ENCODE peak calls at places on chromosomes 12 and 14, in seven cellular contexts. D is psoas muscle; W is hepatocyte; Y is pancreas; X is endodermal cell; E is CD4-positive, CD25-positive, alpha-beta regulatory T cell; M is thoracic aorta. K is an unnamed sample. For H3K27me3, the result is how much of the 10 kb centered on the place peaks cover.

GRCh38 chr12:29103539-29103974 is 45.5 kb upstream of the FAR2 start:
- DNase-seq in D (no peak), W (no peak), Y (no peak), X (no peak), E (peak), M (no peak), K (no peak)

GRCh38 chr14:70416322-70416716 is 571 bp downstream of the SYNJ2BP start:
- DNase-seq in D (no peak), W (no peak), Y (no peak), X (no peak), E (no peak), M (no peak), K (no peak)

GRCh38 chr12:105385141-105385540 is 54.6 kb downstream of the C12orf75 start:
- DNase-seq in D (no peak), W (no peak), Y (no peak), X (peak), E (no peak), M (no peak), K (no peak)

GRCh38 chr14:59215353-59215752 is 26.9 kb downstream of the DAAM1 start:
- DNase-seq in D (peak), W (peak), Y (peak), X (no peak), E (no peak), M (peak), K (peak)

GRCh38 chr12:39420043-39420442 is 22.9 kb downstream of the KIF21A start:
- DNase-seq in D (no peak), W (no peak), Y (no peak), X (no peak), E (no peak), M (no peak), K (no peak)

GRCh38 chr12:6295187-6295811 is 15.2 kb upstream of the PLEKHG6 start:
- DNase-seq in D (no peak), W (peak), Y (no peak), X (no peak), E (no peak), M (no peak), K (no peak)

GRCh38 chr14:61575126-61575525 is 120.2 kb upstream of the HIF1A start:
- DNase-seq in D (no peak), W (no peak), Y (peak), X (peak), E (no peak), M (no peak), K (no peak)

GRCh38 chr14:104429291-104429861 is 150.2 kb upstream of the C14orf180 start:
- DNase-seq in D (no peak), W (no peak), Y (no peak), X (no peak), E (no peak), M (no peak), K (no peak)

GRCh38 chr14:26841920-26842741 is 244.3 kb upstream of the NOVA1 start:
- DNase-seq in D (peak), W (peak), Y (peak), X (no peak), E (no peak), M (no peak), K (peak)

GRCh38 chr12:80627773-80628172 is 79.7 kb upstream of the MYF6 start:
- DNase-seq in D (no peak), W (no peak), Y (no peak), X (no peak), E (no peak), M (no peak), K (no peak)

GRCh38 chr12:104825408-104825807 is 132.7 kb downstream of the SLC41A2 start:
- DNase-seq in D (no peak), W (no peak), Y (no peak), X (peak), E (no peak), M (no peak), K (no peak)

GRCh38 chr12:3455312-3455711 is 35.7 kb upstream of the PRMT8 start:
- DNase-seq in D (no peak), W (no peak), Y (no peak), X (no peak), E (no peak), M (no peak), K (no peak)

GRCh38 chr12:21677622-21678277 is 20.1 kb upstream of the LDHB start:
- DNase-seq in D (no peak), W (no peak), Y (no peak), X (no peak), E (peak), M (no peak), K (no peak)

GRCh38 chr12:18283776-18284175 is 22.5 kb downstream of the PIK3C2G start:
- DNase-seq in D (no peak), W (no peak), Y (no peak), X (peak), E (no peak), M (no peak), K (no peak)

GRCh38 chr14:99203801-99204200 is 68.2 kb downstream of the BCL11B start:
- DNase-seq in D (no peak), W (no peak), Y (no peak), X (no peak), E (no peak), M (no peak), K (no peak)

GRCh38 chr12:113159937-113160336 is 10.4 kb downstream of the CFAP73 start:
- DNase-seq in D (no peak), W (no peak), Y (no peak), X (no peak), E (no peak), M (no peak), K (no peak)

GRCh38 chr12:113155060-113155459 is 5.5 kb downstream of the CFAP73 start:
- DNase-seq in D (no peak), W (no peak), Y (no peak), X (peak), E (no peak), M (no peak), K (no peak)

GRCh38 chr12:113158439-113159203 is 9.1 kb downstream of the CFAP73 start:
- DNase-seq in D (no peak), W (no peak), Y (no peak), X (no peak), E (no peak), M (no peak), K (no peak)

GRCh38 chr12:113155641-113156040 is 6.1 kb downstream of the CFAP73 start:
- DNase-seq in D (no peak), W (no peak), Y (no peak), X (no peak), E (no peak), M (no peak), K (no peak)

DNA sequence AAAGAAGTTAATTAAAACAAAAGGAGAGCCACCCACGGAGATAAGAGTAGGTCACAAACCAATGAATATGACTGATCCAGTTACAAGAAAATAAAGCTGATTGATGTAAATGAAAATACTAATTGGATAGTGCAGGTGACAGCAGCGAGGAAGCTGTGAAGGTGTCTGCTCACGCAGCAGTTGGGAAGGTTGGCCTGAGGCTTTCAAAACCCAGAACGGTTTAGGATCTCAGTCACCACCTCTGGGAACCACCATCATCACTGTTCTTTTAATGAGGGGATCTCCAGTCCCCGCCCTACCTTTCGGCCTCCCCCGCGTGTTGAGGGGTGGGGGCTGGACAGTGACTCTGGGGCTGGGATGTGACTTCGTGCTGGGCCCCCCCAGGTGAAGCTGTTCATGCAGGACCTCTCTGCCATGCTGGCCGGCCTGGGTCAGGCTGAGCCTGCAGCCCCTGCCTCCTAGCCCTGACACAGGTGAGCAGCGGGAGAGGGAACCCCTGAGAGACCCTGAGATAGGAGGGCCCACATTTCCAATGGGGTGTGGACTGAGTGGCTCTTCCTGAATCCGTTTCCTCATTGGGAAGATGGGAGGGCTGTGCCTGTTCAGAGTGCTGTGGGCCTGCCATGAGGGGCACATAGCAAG is 7.8 kb downstream of the CFAP73 start:
- DNase-seq in D (no peak), W (no peak), Y (no peak), X (no peak), E (no peak), M (no peak), K (no peak)
- H3K27me3 ChIP-seq in D (under half), W (under half), Y (under half), X (under half), E (under half), M (under half), K (under half)

GRCh38 chr14:93765970-93766369 is 22.3 kb downstream of the PRIMA1 start:
- DNase-seq in D (no peak), W (no peak), Y (no peak), X (no peak), E (no peak), M (no peak), K (no peak)

GRCh38 chr14:93759781-93760307 is 28.4 kb downstream of the PRIMA1 start:
- DNase-seq in D (peak), W (no peak), Y (no peak), X (no peak), E (no peak), M (peak), K (peak)

GRCh38 chr14:93765032-93765626 is 23.2 kb downstream of the PRIMA1 start:
- DNase-seq in D (no peak), W (no peak), Y (no peak), X (no peak), E (no peak), M (no peak), K (no peak)

DNA sequence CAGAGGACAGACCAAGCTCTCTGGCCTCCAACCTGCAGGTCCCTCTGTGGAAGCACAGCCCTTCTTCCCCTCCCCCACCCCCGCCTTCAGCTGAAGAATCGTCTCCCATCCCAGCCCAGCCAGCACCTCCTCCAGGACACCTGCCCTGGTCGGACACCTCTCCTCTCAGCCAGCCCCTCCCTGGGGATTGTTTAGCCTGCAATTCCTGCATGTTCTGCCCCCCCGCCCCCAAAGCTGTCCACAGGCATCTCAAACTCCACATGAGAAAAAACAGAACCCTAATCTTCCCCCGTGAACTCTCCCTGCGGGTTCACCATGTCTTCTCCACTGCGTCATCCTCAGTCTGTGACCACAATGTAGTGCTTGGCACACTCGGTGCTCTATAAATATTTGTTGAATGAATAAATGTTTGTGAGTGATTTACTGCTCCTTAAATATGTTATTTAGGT is 24.1 kb downstream of the PRIMA1 start:
- DNase-seq in D (no peak), W (peak), Y (no peak), X (peak), E (no peak), M (peak), K (peak)
- H3K27ac ChIP-seq in D (no peak), W (no peak), Y (no peak), X (no peak), E (no peak), M (no peak), K (peak)

GRCh38 chr14:102220031-102220430 is 80.3 kb downstream of the WDR20 start:
- DNase-seq in D (no peak), W (no peak), Y (no peak), X (no peak), E (no peak), M (no peak), K (no peak)
- H3K27me3 ChIP-seq in D (under half), W (under half), Y (under half), X (under half), E (under half), M (under half), K (under half)

GRCh38 chr14:68921049-68921448 is 58.1 kb downstream of the ACTN1 start:
- DNase-seq in D (no peak), W (no peak), Y (no peak), X (no peak), E (no peak), M (no peak), K (no peak)
- H3K27ac ChIP-seq in D (no peak), W (no peak), Y (no peak), X (no peak), E (no peak), M (peak), K (peak)

GRCh38 chr12:112995008-112995407 is 16.7 kb downstream of the OAS2 start:
- DNase-seq in D (no peak), W (no peak), Y (no peak), X (no peak), E (no peak), M (no peak), K (no peak)
- H3K27me3 ChIP-seq in D (under half), W (under half), Y (under half), X (under half), E (under half), M (under half), K (under half)

GRCh38 chr12:78359530-78359929 is 505.0 kb upstream of the SYT1 start:
- DNase-seq in D (no peak), W (no peak), Y (no peak), X (no peak), E (no peak), M (no peak), K (no peak)
- H3K27ac ChIP-seq in D (no peak), W (no peak), Y (no peak), X (no peak), E (no peak), M (no peak), K (no peak)

DNA sequence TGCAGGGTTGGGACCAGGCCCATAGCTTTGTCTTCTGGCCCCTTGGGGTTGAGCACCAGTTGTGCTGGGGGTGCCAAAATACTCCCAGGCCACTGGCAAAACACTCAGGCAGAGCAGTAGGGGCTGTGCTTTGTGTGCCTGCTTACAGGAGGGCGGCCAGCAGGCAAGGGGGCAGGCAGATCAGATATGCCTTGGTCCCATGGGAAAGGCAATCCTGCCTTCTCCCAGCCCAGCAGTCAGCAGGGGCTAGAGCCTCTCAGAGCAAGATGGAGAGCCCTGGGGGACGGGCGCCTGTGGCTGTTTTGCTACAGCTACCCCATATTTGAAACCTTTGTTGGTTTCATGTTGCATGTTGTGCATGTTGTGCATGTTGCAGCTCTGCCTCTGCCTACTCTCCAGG is 36.2 kb upstream of the TMX1 start:
- DNase-seq in D (no peak), W (no peak), Y (no peak), X (no peak), E (no peak), M (no peak), K (no peak)
- H3K27me3 ChIP-seq in D (under half), W (under half), Y (under half), X (under half), E (under half), M (under half), K (under half)

GRCh38 chr12:47818007-47818376 is 1.7 kb downstream of the HDAC7 start:
- DNase-seq in D (no peak), W (no peak), Y (no peak), X (no peak), E (no peak), M (no peak), K (no peak)
- H3K27ac ChIP-seq in D (peak), W (peak), Y (no peak), X (no peak), E (peak), M (peak), K (peak)